ENCODE peak calls at places on chromosomes 2 and 18, in eight cellular contexts. J is right atrium auricular region; N is effector memory CD4-positive, alpha-beta T cell; R is adrenal gland; T is heart right ventricle; F is neuronal stem cell; O is uterus; E is mucosa of descending colon. Q is an unnamed sample.

GRCh38 chr2:84970266-84970955 is 550 bp upstream of the KCMF1 start:
- DNase-seq in R (peak; percentile 79), N (no peak), E (peak; percentile 86), T (peak; percentile 55), J (peak; percentile 71), O (peak; percentile 55), F (no peak), Q (no peak)

GRCh38 chr2:121253021-121253673 is 31.9 kb downstream of the TFCP2L1 start:
- DNase-seq in O (no peak), J (no peak), T (no peak), F (no peak), E (no peak), N (no peak), R (no peak), Q (no peak)

GRCh38 chr2:160091381-160091780 is 29.0 kb upstream of the PLA2R1 start:
- DNase-seq in O (no peak), E (no peak), R (no peak), N (no peak), T (no peak), F (no peak), J (no peak), Q (peak; percentile 96)

GRCh38 chr2:100013892-100014677 is 128.3 kb downstream of the AFF3 start:
- DNase-seq in O (peak; percentile 83), F (peak; percentile 14), N (no peak), R (peak; percentile 80), J (peak; percentile 61), E (no peak), T (peak; percentile 59), Q (peak; percentile 32)

GRCh38 chr18:29377346-29377745 is 1200.4 kb upstream of the CDH2 start:
- DNase-seq in O (no peak), E (no peak), F (no peak), T (no peak), N (no peak), R (no peak), J (no peak), Q (no peak)

GRCh38 chr18:44758821-44759624 is 78.3 kb downstream of the SETBP1 start:
- DNase-seq in N (no peak), E (no peak), T (no peak), O (no peak), R (no peak), F (no peak), J (no peak), Q (no peak)

GRCh38 chr2:118861741-118862140 is 14.3 kb upstream of the EN1 start:
- DNase-seq in F (no peak), J (no peak), O (no peak), R (no peak), T (no peak), E (no peak), N (no peak), Q (no peak)

GRCh38 chr2:233856184-233856583 is 1.8 kb upstream of the HJURP start:
- DNase-seq in N (no peak), E (no peak), R (no peak), O (no peak), F (no peak), T (no peak), J (no peak), Q (no peak)

GRCh38 chr2:190904644-190905043 is 24.0 kb downstream of the GLS start:
- DNase-seq in O (no peak), E (no peak), N (no peak), R (no peak), T (no peak), F (no peak), J (no peak), Q (no peak)

GRCh38 chr2:157837851-157838441 is 38.2 kb downstream of the ACVR1 start:
- DNase-seq in E (no peak), O (no peak), F (no peak), T (peak; percentile 44), N (no peak), R (peak; percentile 71), J (no peak), Q (no peak)

GRCh38 chr2:42342061-42342794 is 18.8 kb downstream of the COX7A2L start:
- DNase-seq in R (peak; percentile 96), E (no peak), T (peak; percentile 47), N (no peak), J (no peak), O (peak; percentile 54), F (no peak), Q (peak; percentile 93)

GRCh38 chr2:22890142-22890541 is 494.8 kb upstream of the KLHL29 start:
- DNase-seq in T (no peak), E (no peak), F (no peak), J (no peak), R (no peak), O (no peak), N (no peak), Q (no peak)

GRCh38 chr2:70768585-70769085 is 635 bp upstream of the ADD2 start:
- DNase-seq in J (no peak), F (no peak), O (no peak), T (no peak), R (no peak), N (no peak), E (no peak), Q (no peak)

GRCh38 chr2:105540642-105541041 is 141.8 kb upstream of the FHL2 start:
- DNase-seq in T (no peak), N (no peak), O (no peak), F (no peak), R (peak; percentile 30), E (no peak), J (peak; percentile 23), Q (no peak)

GRCh38 chr2:42846932-42847595 is 54.7 kb upstream of the HAAO start:
- DNase-seq in O (no peak), E (no peak), R (no peak), J (no peak), T (no peak), N (no peak), F (no peak), Q (no peak)

GRCh38 chr2:46844443-46844842 is 71.2 kb downstream of the MCFD2 start:
- DNase-seq in E (no peak), F (no peak), R (no peak), N (no peak), J (no peak), O (no peak), T (no peak), Q (no peak)

GRCh38 chr2:46845542-46846453 is 69.8 kb downstream of the MCFD2 start:
- DNase-seq in J (no peak), T (no peak), R (peak; percentile 68), E (no peak), N (no peak), O (no peak), F (no peak), Q (no peak)

GRCh38 chr2:46844034-46844433 is 71.6 kb downstream of the MCFD2 start:
- DNase-seq in J (no peak), F (no peak), E (no peak), R (no peak), O (no peak), N (no peak), T (no peak), Q (no peak)

GRCh38 chr2:46841621-46842020 is 74.0 kb downstream of the MCFD2 start:
- DNase-seq in T (no peak), F (no peak), E (no peak), O (no peak), N (no peak), J (no peak), R (no peak), Q (no peak)

GRCh38 chr2:46842876-46843275 is 72.7 kb downstream of the MCFD2 start:
- DNase-seq in O (no peak), J (no peak), F (no peak), R (no peak), N (no peak), E (no peak), T (no peak), Q (no peak)
- H3K4me1 ChIP-seq in O (peaks cover 16% of the 10 kb centered on the region), J (peaks cover 30% of the 10 kb centered on the region), F (no peaks in the 10 kb centered on the region), R (peaks cover 30% of the 10 kb centered on the region), N (no peaks in the 10 kb centered on the region), E (peaks cover 21% of the 10 kb centered on the region), T (peaks cover 30% of the 10 kb centered on the region), Q (peaks cover 18% of the 10 kb centered on the region)

DNA sequence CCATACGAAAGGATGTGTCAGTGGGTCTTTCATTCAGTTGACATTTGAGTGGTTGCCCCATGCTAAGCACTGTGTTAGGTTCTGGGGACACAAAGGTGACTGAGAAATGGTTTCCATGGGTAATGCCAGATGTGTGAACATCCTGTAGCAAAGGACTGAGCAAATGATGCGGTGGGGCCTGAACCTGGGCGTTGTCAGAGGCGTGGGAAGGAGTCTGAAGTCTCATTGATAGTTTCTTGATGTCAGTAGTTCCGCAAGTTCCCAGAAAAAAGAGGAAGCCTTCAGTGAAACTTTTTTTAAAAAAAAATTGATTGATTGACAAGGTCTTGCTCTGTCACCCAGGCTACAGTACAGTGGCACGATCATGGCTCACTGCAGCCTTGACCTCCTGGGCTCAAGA is 56.9 kb downstream of the LIMS1 start:
- DNase-seq in T (no peak), J (no peak), R (peak; percentile 54), N (no peak), F (no peak), E (no peak), O (no peak), Q (no peak)
- H3K4me1 ChIP-seq in T (peaks cover 89% of the 10 kb centered on the region), J (peaks cover 75% of the 10 kb centered on the region), R (peaks cover 63% of the 10 kb centered on the region), N (peaks cover 6% of the 10 kb centered on the region), F (peaks cover 19% of the 10 kb centered on the region), E (peaks cover 7% of the 10 kb centered on the region), O (peaks cover 12% of the 10 kb centered on the region), Q (peaks cover 69% of the 10 kb centered on the region)

GRCh38 chr2:54593249-54593648 is 130.2 kb upstream of the EML6 start:
- DNase-seq in O (no peak), T (no peak), E (no peak), F (no peak), N (no peak), J (no peak), R (no peak), Q (no peak)

GRCh38 chr2:54594048-54594447 is 129.4 kb upstream of the EML6 start:
- DNase-seq in F (no peak), N (no peak), J (no peak), R (no peak), O (no peak), E (no peak), T (no peak), Q (no peak)

GRCh38 chr2:54597153-54597827 is 126.2 kb upstream of the EML6 start:
- DNase-seq in N (no peak), O (peak; percentile 65), J (no peak), T (peak; percentile 75), R (peak; percentile 80), F (no peak), E (peak; percentile 76), Q (no peak)

GRCh38 chr2:54595999-54596903 is 127.2 kb upstream of the EML6 start:
- DNase-seq in E (no peak), R (no peak), F (no peak), O (peak; percentile 76), T (peak; percentile 73), N (no peak), J (peak; percentile 84), Q (no peak)

GRCh38 chr2:54595161-54595803 is 128.2 kb upstream of the EML6 start:
- DNase-seq in E (no peak), F (no peak), J (no peak), O (no peak), T (no peak), R (no peak), N (no peak), Q (no peak)
- H3K4me1 ChIP-seq in E (peaks cover 54% of the 10 kb centered on the region), F (peaks cover 3% of the 10 kb centered on the region), J (peaks cover 70% of the 10 kb centered on the region), O (peaks cover 5% of the 10 kb centered on the region), T (peaks cover 99% of the 10 kb centered on the region), R (peaks cover 76% of the 10 kb centered on the region), N (peaks cover 61% of the 10 kb centered on the region), Q (peaks cover 13% of the 10 kb centered on the region)

GRCh38 chr2:210303498-210303897 is 11.5 kb downstream of the MYL1 start:
- DNase-seq in J (no peak), N (no peak), O (no peak), E (no peak), F (no peak), R (no peak), T (no peak), Q (no peak)

GRCh38 chr2:210299974-210300373 is 15.0 kb downstream of the MYL1 start:
- DNase-seq in T (no peak), E (no peak), J (no peak), N (no peak), R (no peak), O (no peak), F (no peak), Q (no peak)

GRCh38 chr2:210302326-210302725 is 12.6 kb downstream of the MYL1 start:
- DNase-seq in T (no peak), J (no peak), F (no peak), N (no peak), O (no peak), E (no peak), R (no peak), Q (peak; percentile 2)
- H3K4me1 ChIP-seq in T (no peaks in the 10 kb centered on the region), J (no peaks in the 10 kb centered on the region), F (no peaks in the 10 kb centered on the region), N (no peaks in the 10 kb centered on the region), O (no peaks in the 10 kb centered on the region), E (no peaks in the 10 kb centered on the region), R (no peaks in the 10 kb centered on the region), Q (no peaks in the 10 kb centered on the region)

Q was measured in foreskin keratinocyte.